ENCODE peak calls at places on chromosomes 11 and 22, in five cellular contexts. R, X, Z, T and F are unnamed samples.

GRCh38 chr22:28594784-28595324 is 84.8 kb downstream of the TTC28 start:
- DNase-seq in X (peak), T (no peak), R (peak), Z (peak), F (peak)

GRCh38 chr22:21589415-21589814 is 21.9 kb downstream of the UBE2L3 start:
- DNase-seq in R (no peak), X (no peak), T (no peak), Z (no peak), F (no peak)

GRCh38 chr11:73468590-73469161 is 92.5 kb downstream of the RELT start:
- DNase-seq in T (no peak), Z (no peak), R (no peak), X (no peak), F (no peak)

GRCh38 chr22:34804588-34804987 is 261.4 kb upstream of the ISX start:
- DNase-seq in T (no peak), X (no peak), R (peak), Z (no peak), F (no peak)

GRCh38 chr22:26648761-26649363 is 8.5 kb upstream of the MIAT start:
- DNase-seq in T (no peak), X (no peak), R (no peak), Z (no peak), F (no peak)

GRCh38 chr11:2424811-2425495 is 19.4 kb downstream of the TRPM5 start:
- DNase-seq in Z (no peak), R (no peak), X (no peak), T (no peak), F (no peak)

GRCh38 chr11:121244861-121245260 is 47.7 kb upstream of the SC5D start:
- DNase-seq in X (no peak), R (no peak), T (no peak), Z (no peak), F (no peak)

GRCh38 chr11:132024587-132025295 is 654.3 kb downstream of the NTM start:
- DNase-seq in T (no peak), Z (peak), X (peak), R (no peak), F (peak)

GRCh38 chr11:59135648-59136461 is 6.8 kb upstream of the FAM111A start:
- DNase-seq in X (peak), T (peak), R (peak), Z (peak), F (peak)

GRCh38 chr11:128734439-128735224 is 40.8 kb downstream of the FLI1 start:
- DNase-seq in T (no peak), Z (no peak), X (no peak), R (no peak), F (no peak)

GRCh38 chr11:116217006-116217405 is 555.8 kb downstream of the BUD13 start:
- DNase-seq in Z (peak), X (no peak), R (peak), T (peak), F (peak)

GRCh38 chr22:28799834-28800307 is 498 bp downstream of the XBP1 start:
- DNase-seq in T (peak), Z (peak), R (peak), X (peak), F (peak)

GRCh38 chr22:17842386-17842785 is 68.1 kb upstream of the BID start:
- DNase-seq in R (no peak), X (no peak), T (no peak), Z (no peak), F (no peak)

GRCh38 chr22:41403532-41404318 is 22.0 kb downstream of the TEF start:
- DNase-seq in X (peak), Z (peak), T (peak), R (peak), F (peak)

GRCh38 chr11:124256076-124256475 is at the start of gene OR8G5:
- DNase-seq in Z (no peak), R (no peak), X (no peak), T (no peak), F (no peak)

GRCh38 chr11:2466069-2466801 is 21.4 kb downstream of the KCNQ1 start:
- DNase-seq in T (no peak), X (no peak), Z (no peak), R (no peak), F (no peak)

DNA sequence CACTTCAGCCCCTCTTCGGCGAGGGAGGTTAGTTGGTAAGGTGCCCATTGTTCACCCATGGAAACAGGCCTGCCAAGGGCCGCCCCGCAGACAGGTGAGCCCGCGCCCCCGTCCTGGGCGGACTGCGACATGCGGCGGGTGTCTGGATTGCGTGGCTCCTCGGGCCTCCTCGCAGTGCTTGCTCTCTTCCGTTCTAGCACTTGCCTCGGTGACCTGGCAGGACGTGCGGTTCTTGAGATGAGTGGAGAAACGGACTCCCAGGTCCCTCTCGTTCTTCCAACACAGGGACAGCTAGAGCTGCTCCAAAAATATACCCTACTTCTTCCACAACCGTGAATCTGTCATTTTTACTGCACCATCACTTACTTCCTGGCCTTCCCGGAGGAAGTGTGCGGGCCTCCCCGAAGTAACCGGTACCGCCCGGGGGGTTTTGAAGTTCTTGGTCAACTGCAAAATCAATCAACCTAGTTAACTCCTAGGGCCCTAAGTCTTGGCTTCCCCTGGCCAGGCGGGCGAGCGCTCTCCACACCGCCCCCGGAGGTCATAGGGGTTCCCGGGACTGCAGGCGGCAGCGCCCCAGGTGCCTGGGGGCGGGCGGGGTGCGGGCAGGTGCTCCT is 745 bp upstream of the ZBTB44 start:
- DNase-seq in R (no peak), Z (no peak), T (peak), X (no peak), F (no peak)
- TF ChIP-seq CTCF in R (no peak), Z (no peak), T (no peak), X (no peak), F (no peak)

GRCh38 chr11:64036081-64037026 is 623 bp downstream of the FLRT1 start:
- DNase-seq in X (no peak), T (no peak), R (peak), Z (peak), F (peak)
- H3K4me3 ChIP-seq in X (peak), T (no peak), R (peak), Z (no peak), F (peak)

GRCh38 chr11:10108901-10109665 is 184.9 kb downstream of the SBF2 start:
- DNase-seq in R (no peak), X (no peak), Z (peak), T (no peak), F (peak)
- TF ChIP-seq CTCF in R (no peak), X (no peak), Z (no peak), T (no peak), F (no peak)

DNA sequence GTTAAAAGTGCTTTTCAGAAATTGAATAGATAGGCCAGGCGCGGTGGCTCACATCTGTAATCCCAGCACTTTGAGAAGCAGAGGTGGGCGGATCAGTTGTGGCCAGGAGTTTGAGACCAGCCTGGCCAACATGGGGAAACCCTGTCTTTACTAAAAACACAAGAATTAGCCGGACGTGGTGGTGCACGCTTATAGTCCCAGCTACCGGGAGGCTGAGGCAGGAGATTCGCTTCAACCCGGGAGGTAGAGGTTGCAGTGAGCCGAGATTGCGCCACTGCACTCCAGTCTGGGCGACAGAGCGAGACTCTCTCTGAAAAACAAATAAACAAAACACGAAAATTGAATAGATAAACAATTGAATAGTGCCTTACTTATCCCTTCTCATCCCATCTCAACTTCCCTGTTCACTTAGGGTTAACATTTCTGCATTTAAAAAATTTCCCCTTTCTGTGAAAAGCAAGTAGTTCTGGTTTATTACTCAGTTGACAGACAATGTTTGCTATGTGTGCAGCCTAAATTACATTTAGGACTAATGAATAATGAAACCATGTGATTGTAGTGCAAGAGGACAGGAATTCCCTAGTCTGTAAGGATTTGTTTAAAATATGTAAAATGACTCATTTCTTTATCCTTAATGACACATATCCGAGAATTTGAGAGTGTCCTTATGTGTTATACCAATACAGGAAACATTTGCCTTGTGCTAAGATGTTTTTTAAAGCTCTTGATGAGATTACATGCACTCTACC is 6.0 kb downstream of the RNF169 start:
- DNase-seq in X (peak), Z (peak), T (no peak), R (no peak), F (peak)
- H3K4me3 ChIP-seq in X (peak), Z (peak), T (no peak), R (no peak), F (peak)

GRCh38 chr11:79304599-79305212 is 136.1 kb downstream of the TENM4 start:
- DNase-seq in R (no peak), T (no peak), Z (no peak), X (no peak), F (no peak)

GRCh38 chr11:79311461-79311860 is 129.4 kb downstream of the TENM4 start:
- DNase-seq in X (no peak), T (no peak), R (no peak), Z (no peak), F (no peak)

GRCh38 chr11:79309402-79309801 is 131.4 kb downstream of the TENM4 start:
- DNase-seq in Z (no peak), X (peak), T (no peak), R (no peak), F (no peak)

GRCh38 chr11:79312591-79313267 is 128.1 kb downstream of the TENM4 start:
- DNase-seq in R (no peak), X (no peak), T (no peak), Z (peak), F (no peak)

GRCh38 chr11:79308429-79308828 is 132.4 kb downstream of the TENM4 start:
- DNase-seq in R (no peak), Z (no peak), X (no peak), T (no peak), F (no peak)
- TF ChIP-seq CTCF in R (no peak), Z (no peak), X (no peak), T (no peak), F (no peak)

GRCh38 chr22:43168416-43169309 is 17.3 kb downstream of the TSPO start:
- DNase-seq in R (no peak), Z (no peak), T (no peak), X (no peak), F (peak)
- H3K4me3 ChIP-seq in R (no peak), Z (no peak), T (no peak), X (no peak), F (no peak)

DNA sequence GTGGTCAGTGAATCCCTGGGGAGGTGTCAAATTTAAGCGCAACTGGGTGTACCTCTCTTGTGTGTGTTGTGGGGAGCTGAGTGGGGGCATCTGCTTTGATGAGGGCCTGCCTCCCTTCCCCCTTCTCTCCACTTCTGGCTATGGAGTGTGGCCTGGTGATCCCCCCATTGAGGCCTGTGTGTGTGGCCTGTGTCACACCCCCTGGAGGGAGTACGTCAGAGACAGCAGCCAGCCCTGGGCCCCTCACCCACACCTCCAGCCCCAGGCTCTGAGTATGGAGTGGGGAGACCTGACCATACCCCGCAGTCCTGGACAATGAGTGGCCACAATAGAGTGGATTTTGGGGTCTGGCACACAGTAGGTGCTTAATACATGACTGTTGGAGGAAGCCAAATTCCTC is 51.4 kb upstream of the EIF3D start:
- DNase-seq in X (no peak), Z (no peak), R (no peak), T (no peak), F (no peak)
- TF ChIP-seq CTCF in X (no peak), Z (no peak), R (no peak), T (no peak), F (no peak)

GRCh38 chr22:43185860-43186261 is 1.1 kb downstream of the TTLL12 start:
- DNase-seq in X (no peak), T (peak), R (peak), Z (peak), F (peak)
- H3K4me3 ChIP-seq in X (peak), T (no peak), R (peak), Z (peak), F (peak)